ENCODE peak calls at places on chromosomes 6 and 20, in seven cellular contexts. S, I, C, J, O, X and U are unnamed samples.

GRCh38 chr6:51844391-51844735 is 243.1 kb downstream of the PKHD1 start:
- DNase-seq in O (no peak), I (no peak), C (no peak), S (no peak), X (no peak), J (no peak), U (peak)

GRCh38 chr20:17557675-17558006 is 12.2 kb upstream of the DSTN start:
- DNase-seq in I (no peak), O (peak), C (peak), X (peak), J (no peak), S (no peak), U (no peak)

GRCh38 chr6:6962699-6963098 is 145.1 kb upstream of the RREB1 start:
- DNase-seq in S (no peak), I (no peak), O (no peak), C (no peak), J (no peak), X (no peak), U (no peak)

GRCh38 chr6:170172825-170173231 is 118.0 kb downstream of the DLL1 start:
- DNase-seq in C (no peak), X (no peak), O (no peak), I (peak), J (no peak), S (no peak), U (no peak)

GRCh38 chr6:130421567-130421966 is 55.8 kb downstream of the TMEM200A start:
- DNase-seq in S (no peak), I (no peak), X (no peak), J (no peak), C (no peak), O (no peak), U (no peak)

GRCh38 chr20:43539975-43540672 is 18.7 kb upstream of the SGK2 start:
- DNase-seq in I (no peak), X (no peak), C (no peak), J (no peak), S (no peak), O (no peak), U (no peak)

GRCh38 chr6:140846518-140847277 is 1286.0 kb upstream of the GJE1 start:
- DNase-seq in I (no peak), X (no peak), C (no peak), S (no peak), J (no peak), O (no peak), U (no peak)

GRCh38 chr20:31593221-31594001 is 11.7 kb upstream of the ID1 start:
- DNase-seq in J (no peak), X (peak), S (no peak), I (no peak), C (peak), O (peak), U (no peak)

GRCh38 chr6:12751694-12752304 is 35.2 kb downstream of the PHACTR1 start:
- DNase-seq in J (no peak), C (no peak), X (peak), O (peak), S (peak), I (peak), U (peak)

GRCh38 chr6:147067184-147067583 is 137.0 kb upstream of the STXBP5 start:
- DNase-seq in J (no peak), S (no peak), C (no peak), X (peak), I (no peak), O (no peak), U (no peak)

GRCh38 chr20:18628330-18628941 is 40.6 kb downstream of the DTD1 start:
- DNase-seq in O (peak), X (peak), I (peak), S (peak), J (no peak), C (no peak), U (peak)

GRCh38 chr6:163459536-163459935 is 45.0 kb downstream of the QKI start:
- DNase-seq in J (no peak), S (no peak), C (no peak), O (no peak), X (no peak), I (no peak), U (no peak)

GRCh38 chr20:58109126-58109880 is 119.2 kb downstream of the ANKRD60 start:
- DNase-seq in O (no peak), I (no peak), C (no peak), X (no peak), J (no peak), S (no peak), U (no peak)

GRCh38 chr6:40504274-40504673 is 82.9 kb downstream of the LRFN2 start:
- DNase-seq in J (no peak), C (peak), I (no peak), X (no peak), O (no peak), S (no peak), U (no peak)

GRCh38 chr20:52812231-52812847 is 159.8 kb upstream of the TSHZ2 start:
- DNase-seq in O (peak), X (no peak), C (no peak), J (no peak), S (no peak), I (no peak), U (peak)

GRCh38 chr6:168192195-168192900 is 113.3 kb upstream of the FRMD1 start:
- DNase-seq in S (no peak), I (peak), C (no peak), J (no peak), O (no peak), X (no peak), U (no peak)

GRCh38 chr6:63897459-63897858 is 261.9 kb downstream of the PHF3 start:
- DNase-seq in X (no peak), I (no peak), J (no peak), C (no peak), S (no peak), O (no peak), U (no peak)

GRCh38 chr20:62519826-62520225 is 44.0 kb upstream of the GATA5 start:
- DNase-seq in O (no peak), S (no peak), C (no peak), X (no peak), I (no peak), J (no peak), U (no peak)

GRCh38 chr6:21230536-21230935 is 363.0 kb upstream of the SOX4 start:
- DNase-seq in O (no peak), X (no peak), C (no peak), I (no peak), J (no peak), S (no peak), U (no peak)

GRCh38 chr20:32522775-32523612 is 62.1 kb downstream of the NOL4L start:
- DNase-seq in X (peak), S (no peak), O (no peak), J (no peak), I (no peak), C (no peak), U (no peak)

GRCh38 chr20:18839507-18840247 is 26.1 kb downstream of the SCP2D1 start:
- DNase-seq in S (no peak), J (no peak), X (no peak), I (no peak), C (no peak), O (no peak), U (no peak)

GRCh38 chr6:136994782-136995181 is 50.0 kb downstream of the IL20RA start:
- DNase-seq in X (peak), O (no peak), I (no peak), S (no peak), J (no peak), C (no peak), U (no peak)

GRCh38 chr6:71602385-71602949 is 283.9 kb upstream of the RIMS1 start:
- DNase-seq in J (no peak), S (no peak), O (no peak), C (no peak), X (no peak), I (no peak), U (no peak)

GRCh38 chr6:25389501-25389900 is 110.3 kb downstream of the CARMIL1 start:
- DNase-seq in I (no peak), J (no peak), O (no peak), S (no peak), X (no peak), C (no peak), U (no peak)

GRCh38 chr6:147974376-147974775 is 368.3 kb upstream of the SASH1 start:
- DNase-seq in I (no peak), C (no peak), J (no peak), O (no peak), S (no peak), X (peak), U (no peak)

GRCh38 chr6:30760537-30760936 is 16.2 kb upstream of the IER3 start:
- DNase-seq in S (no peak), I (no peak), X (no peak), J (no peak), C (no peak), O (no peak), U (no peak)

GRCh38 chr20:19903168-19903676 is 113.9 kb upstream of the NAA20 start:
- DNase-seq in O (peak), S (no peak), I (no peak), X (peak), C (no peak), J (no peak), U (no peak)

GRCh38 chr6:53347921-53348435 is 772 bp downstream of the ELOVL5 start:
- DNase-seq in C (no peak), S (peak), X (peak), I (peak), O (peak), J (no peak), U (peak)

GRCh38 chr6:77834591-77834996 is 181.8 kb downstream of the MEI4 start:
- DNase-seq in X (peak), O (no peak), S (no peak), J (no peak), C (no peak), I (no peak), U (no peak)

GRCh38 chr6:168103036-168103830 is 24.2 kb upstream of the FRMD1 start:
- DNase-seq in S (no peak), X (no peak), C (no peak), O (no peak), J (no peak), I (no peak), U (no peak)

GRCh38 chr20:52269327-52269726 is 77.7 kb upstream of the ZFP64 start:
- DNase-seq in I (no peak), S (no peak), J (no peak), C (no peak), X (no peak), O (no peak), U (no peak)

GRCh38 chr6:2848851-2849250 is 7.2 kb upstream of the SERPINB1 start:
- DNase-seq in I (no peak), J (no peak), C (no peak), O (peak), S (no peak), X (no peak), U (peak)

GRCh38 chr6:11111769-11112437 is 378 bp upstream of the ERVFRD-1 start:
- DNase-seq in I (peak), X (no peak), S (no peak), J (no peak), O (peak), C (no peak), U (no peak)

GRCh38 chr6:140041571-140042332 is 667.3 kb upstream of the CITED2 start:
- DNase-seq in I (no peak), O (no peak), C (no peak), J (no peak), S (no peak), X (no peak), U (no peak)

GRCh38 chr20:19407731-19408130 is 195.3 kb downstream of the SLC24A3 start:
- DNase-seq in I (no peak), C (no peak), J (no peak), X (no peak), O (no peak), S (no peak), U (no peak)

GRCh38 chr20:32300647-32301046 is 23.2 kb downstream of the KIF3B start:
- DNase-seq in I (no peak), S (no peak), O (no peak), J (no peak), C (no peak), X (no peak), U (no peak)

GRCh38 chr6:21596379-21597242 is 3.1 kb downstream of the SOX4 start:
- DNase-seq in J (no peak), O (no peak), S (peak), C (no peak), I (peak), X (no peak), U (peak)

GRCh38 chr20:48767269-48767960 is 60.4 kb downstream of the PREX1 start:
- DNase-seq in S (no peak), C (no peak), X (no peak), J (no peak), O (no peak), I (no peak), U (no peak)

DNA sequence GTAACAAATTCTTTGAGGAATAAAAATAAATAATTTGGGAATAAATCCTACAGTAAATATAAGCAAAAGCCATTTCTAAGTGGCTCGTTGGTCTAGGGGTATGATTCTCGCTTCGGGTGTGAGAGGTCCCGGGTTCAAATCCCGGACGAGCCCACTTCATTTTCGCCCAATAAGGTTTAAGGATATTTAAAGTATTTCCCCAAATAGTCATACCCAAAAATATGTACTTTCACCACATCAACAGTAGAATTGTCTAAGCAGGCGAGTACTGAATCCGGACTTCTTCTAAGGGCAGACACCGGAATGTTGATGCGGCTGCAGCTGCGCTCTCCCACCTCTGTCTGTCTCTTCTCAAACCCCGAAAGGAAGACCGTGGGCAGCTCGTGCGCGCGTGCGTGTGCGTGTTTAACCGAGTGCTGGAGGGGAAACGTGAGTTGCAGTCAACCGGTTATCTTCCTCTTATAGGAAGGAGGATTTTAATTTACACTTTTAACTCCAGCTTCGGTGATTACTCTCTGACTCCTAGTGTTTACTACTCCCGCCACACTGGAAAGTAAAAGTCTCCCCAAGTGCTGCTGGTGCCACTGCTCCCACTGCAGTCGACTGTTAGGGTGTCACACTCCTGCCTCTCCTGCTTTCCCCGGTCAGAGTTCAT is 155.7 kb upstream of the PRSS16 start:
- DNase-seq in I (peak), O (peak), J (peak), C (peak), S (peak), X (peak), U (peak)
- TF ChIP-seq SP1 in I (no peak), O (peak), J (no peak), C (peak), S (no peak), X (no peak), U (no peak)

GRCh38 chr20:34367155-34367554 is 4.1 kb downstream of the ITCH start:
- DNase-seq in C (no peak), J (no peak), X (no peak), S (no peak), O (no peak), I (no peak), U (no peak)

GRCh38 chr20:34364013-34364382 is 925 bp downstream of the ITCH start:
- DNase-seq in S (no peak), O (peak), I (no peak), J (no peak), C (no peak), X (no peak), U (no peak)

GRCh38 chr20:34368547-34368946 is 5.5 kb downstream of the ITCH start:
- DNase-seq in J (no peak), X (no peak), O (no peak), C (no peak), I (no peak), S (no peak), U (no peak)

GRCh38 chr20:34363062-34364012 is at the start of gene ITCH:
- DNase-seq in X (peak), S (peak), C (peak), J (peak), O (peak), I (peak), U (peak)

GRCh38 chr20:34365765-34366213 is 2.7 kb downstream of the ITCH start:
- DNase-seq in S (no peak), C (no peak), O (peak), J (peak), X (no peak), I (no peak), U (no peak)
- TF ChIP-seq SP1 in S (no peak), C (no peak), O (no peak), J (peak), X (no peak), I (no peak), U (no peak)

DNA sequence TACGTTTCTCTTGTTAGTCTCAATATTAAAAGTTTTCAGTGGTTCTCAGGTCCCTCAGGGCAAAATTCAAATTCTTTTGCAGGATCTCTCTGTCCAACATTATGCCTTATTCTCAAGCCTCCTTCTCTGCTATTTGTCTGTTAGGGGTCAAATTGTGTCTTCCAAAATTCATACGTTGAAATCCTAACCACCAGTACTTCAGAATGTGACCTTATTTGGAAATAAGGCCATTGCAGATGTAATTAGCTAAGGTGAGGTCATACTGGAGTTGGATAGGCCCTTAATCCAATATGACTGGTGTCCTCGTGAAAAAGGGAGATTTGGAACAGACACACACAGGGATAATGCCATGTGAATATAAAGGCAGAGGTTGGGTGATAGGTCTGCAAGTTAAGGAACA is 64.1 kb upstream of the ADGRF1 start:
- DNase-seq in C (no peak), O (no peak), S (no peak), X (no peak), I (no peak), J (no peak), U (no peak)
- TF ChIP-seq SP1 in C (no peak), O (no peak), S (no peak), X (no peak), I (no peak), J (no peak), U (no peak)

DNA sequence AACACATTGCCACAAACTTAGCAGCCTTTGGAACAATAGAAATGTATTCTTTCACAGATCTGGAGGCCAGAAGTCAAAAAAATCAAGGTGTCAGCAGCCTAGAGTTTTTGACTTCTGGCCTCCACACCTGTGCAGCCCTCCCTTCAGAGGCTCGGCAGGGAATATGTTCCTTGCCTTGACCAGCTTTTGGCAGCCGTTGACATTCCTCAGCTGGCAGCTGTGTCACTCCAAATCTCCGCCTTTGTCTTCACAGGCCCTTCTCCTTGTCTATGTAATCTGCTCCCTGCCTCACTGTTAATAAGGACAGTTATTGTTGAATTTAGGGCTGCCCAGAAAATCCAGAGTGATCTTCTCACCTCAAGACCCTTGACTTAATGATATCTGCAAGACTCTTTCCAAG is 17.2 kb upstream of the AHI1 start:
- DNase-seq in C (no peak), X (no peak), S (no peak), I (no peak), O (no peak), J (no peak), U (no peak)
- TF ChIP-seq SP1 in C (no peak), X (no peak), S (no peak), I (no peak), O (no peak), J (no peak), U (no peak)

GRCh38 chr6:117840541-117840983 is 66.5 kb upstream of the SLC35F1 start:
- DNase-seq in I (no peak), J (no peak), S (peak), C (peak), O (peak), X (peak), U (no peak)

GRCh38 chr6:117837268-117837667 is 69.8 kb upstream of the SLC35F1 start:
- DNase-seq in S (no peak), I (no peak), J (no peak), X (no peak), C (no peak), O (no peak), U (no peak)
- TF ChIP-seq SP1 in S (no peak), I (no peak), J (no peak), X (no peak), C (no peak), O (no peak), U (no peak)

DNA sequence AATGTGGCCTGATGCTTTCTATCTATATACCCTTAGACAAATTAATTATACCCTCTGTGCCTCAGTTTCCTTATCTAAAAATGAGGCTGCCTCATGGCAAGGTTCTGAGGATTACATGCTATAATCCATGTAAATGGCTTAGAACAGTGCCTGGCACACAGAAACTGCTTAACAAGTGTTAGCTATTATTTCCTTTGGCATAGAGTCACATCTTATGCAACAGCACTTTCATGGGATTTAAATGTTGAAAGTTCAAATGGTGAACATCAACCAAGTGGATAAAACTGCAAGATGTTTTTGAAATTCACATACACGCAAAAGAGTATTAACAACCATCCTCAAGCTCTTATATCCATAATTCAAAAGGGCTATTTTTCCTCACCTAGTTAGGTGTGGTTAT is 202.8 kb upstream of the JAG1 start:
- DNase-seq in S (no peak), C (no peak), O (no peak), I (no peak), X (no peak), J (no peak), U (no peak)
- TF ChIP-seq SP1 in S (no peak), C (no peak), O (no peak), I (no peak), X (no peak), J (no peak), U (no peak)

GRCh38 chr20:5078399-5078958 is 41.3 kb downstream of the PCNA start:
- DNase-seq in J (peak), O (peak), X (peak), S (no peak), I (no peak), C (no peak), U (no peak)
- TF ChIP-seq SP1 in J (peak), O (no peak), X (no peak), S (no peak), I (no peak), C (no peak), U (no peak)

GRCh38 chr6:35327349-35328027 is 14.9 kb upstream of the PPARD start:
- DNase-seq in S (peak), X (peak), J (no peak), O (peak), I (peak), C (peak), U (peak)
- TF ChIP-seq SP1 in S (no peak), X (no peak), J (no peak), O (no peak), I (no peak), C (no peak), U (no peak)

DNA sequence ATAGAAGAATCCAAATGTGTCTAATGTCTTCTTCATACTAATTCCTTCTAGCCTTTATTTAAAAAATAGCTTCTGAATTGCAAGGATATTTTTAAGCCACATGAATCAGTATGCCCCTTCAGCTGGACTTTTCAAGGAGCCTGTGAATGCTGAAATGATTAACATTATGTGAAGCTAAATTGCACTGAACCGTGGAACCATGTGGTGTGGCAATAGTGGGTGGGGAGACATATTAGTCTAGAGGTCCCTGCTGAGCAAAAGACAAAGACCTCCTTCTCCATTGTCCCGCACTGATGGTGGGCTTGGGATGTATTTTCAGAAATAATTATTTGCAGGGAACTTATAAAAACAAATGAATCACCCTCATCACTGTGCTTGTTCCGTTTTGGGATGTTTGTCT is 237.9 kb downstream of the LAMA2 start:
- DNase-seq in I (no peak), X (no peak), J (no peak), C (no peak), S (no peak), O (no peak), U (no peak)
- TF ChIP-seq SP1 in I (no peak), X (no peak), J (no peak), C (no peak), S (no peak), O (no peak), U (no peak)